ENCODE peak calls at places on chromosomes 1 and 21, in ten cellular contexts. B is small intestine; A is iPS DF 6.9; G is sigmoid colon; Y is cardiac muscle cell; I is neural progenitor cell; S is CD4-positive, alpha-beta memory T cell; H is AG04450; V is fibroblast of lung; J is prostate gland. E is an unnamed sample.
A peak's percentile ranks its signal among the peaks of the same experiment; 100 is the strongest.

GRCh38 chr1:1630965-1631792 is 794 bp upstream of the MMP23B start:
- DNase-seq in V (peak; percentile 71), J (no peak), H (no peak), Y (peak; percentile 15), I (peak; percentile 59), A (no peak), G (peak; percentile 89), B (no peak), S (no peak), E (peak; percentile 66)

GRCh38 chr1:221530791-221531190 is 211.1 kb downstream of the DUSP10 start:
- DNase-seq in A (no peak), H (no peak), G (no peak), B (no peak), Y (no peak), J (no peak), S (no peak), I (no peak), V (no peak), E (no peak)

GRCh38 chr1:239353536-239353935 is 32.8 kb upstream of the CHRM3 start:
- DNase-seq in B (peak; percentile 93), Y (no peak), J (no peak), S (no peak), A (no peak), V (no peak), I (no peak), H (no peak), G (no peak), E (peak; percentile 62)

GRCh38 chr1:2132222-2133038 is 62.1 kb downstream of the FAAP20 start:
- DNase-seq in V (peak; percentile 61), B (no peak), I (peak; percentile 79), Y (peak; percentile 64), G (peak; percentile 87), H (no peak), A (no peak), S (peak; percentile 24), J (no peak), E (no peak)

GRCh38 chr1:197140123-197140522 is 6.3 kb downstream of the ASPM start:
- DNase-seq in I (no peak), V (peak; percentile 65), Y (no peak), H (no peak), G (no peak), B (no peak), A (no peak), J (no peak), S (no peak), E (no peak)

GRCh38 chr1:201122321-201123017 is 4.5 kb downstream of the ASCL5 start:
- DNase-seq in Y (no peak), S (no peak), I (no peak), V (no peak), B (no peak), J (no peak), G (no peak), H (no peak), A (no peak), E (no peak)

GRCh38 chr1:234676103-234676594 is 66.2 kb upstream of the IRF2BP2 start:
- DNase-seq in H (no peak), J (peak; percentile 33), S (peak; percentile 40), I (peak; percentile 82), V (peak; percentile 71), Y (peak; percentile 73), A (no peak), G (peak; percentile 91), B (peak; percentile 78), E (peak; percentile 86)

GRCh38 chr1:234500269-234500668 is 21.3 kb upstream of the TARBP1 start:
- DNase-seq in Y (no peak), J (no peak), S (no peak), H (no peak), G (peak; percentile 78), V (peak; percentile 25), A (no peak), I (no peak), B (peak; percentile 14), E (no peak)

GRCh38 chr1:111976842-111977241 is 12.6 kb downstream of the KCND3 start:
- DNase-seq in H (no peak), A (no peak), V (no peak), B (no peak), S (no peak), Y (peak; percentile 18), J (peak; percentile 11), I (no peak), G (no peak), E (no peak)

DNA sequence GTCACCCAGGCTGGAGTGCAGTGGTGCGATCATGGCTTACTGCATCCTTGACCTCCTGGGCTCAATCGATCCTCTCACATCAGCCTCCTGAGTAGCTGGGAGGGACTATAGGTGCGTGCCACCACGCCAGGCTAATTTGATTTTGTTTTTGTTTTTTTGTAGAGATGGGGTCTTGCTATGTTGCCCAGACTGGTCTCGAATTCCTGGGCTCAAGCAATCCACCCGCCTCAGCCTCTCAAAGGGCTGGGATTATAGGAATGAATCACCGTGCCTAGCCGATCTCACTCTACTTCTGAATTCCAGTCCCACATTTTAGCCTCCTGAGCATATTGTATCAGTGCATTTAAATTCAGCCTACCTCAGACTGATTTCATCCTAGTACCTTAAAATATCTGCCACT is 1.8 kb downstream of the CTXND2 start:
- DNase-seq in V (no peak), Y (no peak), S (no peak), A (no peak), I (no peak), J (no peak), H (no peak), B (no peak), G (no peak), E (no peak)
- H3K27ac ChIP-seq in V (no peak overlapping the region), Y (no peak overlapping the region), S (no peak overlapping the region), A (no peak overlapping the region), I (no peak overlapping the region), J (no peak overlapping the region), H (no peak overlapping the region), B (no peak overlapping the region), G (no peak overlapping the region), E (no peak overlapping the region)

DNA sequence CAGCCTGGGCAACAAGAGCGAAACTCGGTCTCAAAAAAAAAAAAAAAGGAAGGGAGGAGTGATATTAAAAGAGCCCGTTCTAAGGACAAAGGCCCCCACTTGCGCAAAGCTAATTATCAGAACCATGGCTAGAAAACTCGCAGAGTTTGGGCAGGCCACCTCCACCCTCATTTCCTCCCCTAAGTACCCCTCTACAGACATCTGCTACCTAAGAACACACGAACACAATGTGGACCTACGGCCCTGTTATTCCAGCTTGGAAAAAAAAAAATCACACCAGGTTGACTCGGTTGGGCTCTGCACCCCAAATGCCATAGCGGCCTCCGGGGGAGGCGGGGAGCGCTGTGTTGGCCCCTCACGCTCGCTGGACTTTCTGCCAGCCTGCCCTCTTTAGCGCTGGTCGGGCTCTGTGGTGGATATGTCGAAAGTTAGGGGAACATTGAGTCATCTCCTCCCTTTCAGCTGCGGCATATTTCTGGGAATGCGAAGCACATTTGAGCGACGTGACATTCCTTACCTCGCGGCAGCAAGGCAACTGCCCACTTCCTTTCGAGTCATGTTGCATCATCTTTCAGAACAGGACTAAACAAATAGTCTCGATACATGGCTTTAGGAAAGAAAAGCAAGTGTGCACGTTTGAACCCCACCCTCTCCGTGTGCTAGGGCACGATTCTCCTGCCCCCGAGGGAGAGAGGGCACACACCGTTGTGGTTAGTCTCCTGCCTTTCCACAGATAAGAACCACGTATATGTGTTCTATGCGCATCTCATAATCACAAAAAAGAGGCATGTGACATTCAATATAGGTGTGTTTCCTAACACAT is 106.1 kb upstream of the SLC45A1 start:
- DNase-seq in A (no peak), H (peak; percentile 95), I (no peak), Y (no peak), S (no peak), G (peak; percentile 73), J (no peak), V (peak; percentile 98), B (no peak), E (no peak)
- H3K27ac ChIP-seq in A (no peak overlapping the region), H (peak overlapping the region; percentile 95), I (no peak overlapping the region), Y (no peak overlapping the region), S (no peak overlapping the region), G (peak overlapping the region; percentile 61), J (no peak overlapping the region), V (peak overlapping the region; percentile 73), B (no peak overlapping the region), E (no peak overlapping the region)

GRCh38 chr1:26160527-26161407 is 1.9 kb downstream of the FAM110D start:
- DNase-seq in V (no peak), Y (no peak), G (no peak), J (no peak), I (no peak), B (no peak), H (no peak), A (no peak), S (no peak), E (no peak)

GRCh38 chr1:26161408-26162219 is 2.7 kb downstream of the FAM110D start:
- DNase-seq in S (peak; percentile 30), B (peak; percentile 23), Y (peak; percentile 84), G (no peak), J (no peak), H (no peak), I (peak; percentile 85), V (peak; percentile 30), A (no peak), E (peak; percentile 56)

GRCh38 chr1:26158271-26159112 is at the start of gene FAM110D:
- DNase-seq in Y (peak; percentile 41), J (no peak), H (no peak), I (no peak), B (no peak), A (no peak), G (peak; percentile 49), V (no peak), S (no peak), E (no peak)

GRCh38 chr1:26162220-26162703 is 3.4 kb downstream of the FAM110D start:
- DNase-seq in H (no peak), S (no peak), A (no peak), J (no peak), V (no peak), I (no peak), Y (no peak), B (no peak), G (no peak), E (no peak)

DNA sequence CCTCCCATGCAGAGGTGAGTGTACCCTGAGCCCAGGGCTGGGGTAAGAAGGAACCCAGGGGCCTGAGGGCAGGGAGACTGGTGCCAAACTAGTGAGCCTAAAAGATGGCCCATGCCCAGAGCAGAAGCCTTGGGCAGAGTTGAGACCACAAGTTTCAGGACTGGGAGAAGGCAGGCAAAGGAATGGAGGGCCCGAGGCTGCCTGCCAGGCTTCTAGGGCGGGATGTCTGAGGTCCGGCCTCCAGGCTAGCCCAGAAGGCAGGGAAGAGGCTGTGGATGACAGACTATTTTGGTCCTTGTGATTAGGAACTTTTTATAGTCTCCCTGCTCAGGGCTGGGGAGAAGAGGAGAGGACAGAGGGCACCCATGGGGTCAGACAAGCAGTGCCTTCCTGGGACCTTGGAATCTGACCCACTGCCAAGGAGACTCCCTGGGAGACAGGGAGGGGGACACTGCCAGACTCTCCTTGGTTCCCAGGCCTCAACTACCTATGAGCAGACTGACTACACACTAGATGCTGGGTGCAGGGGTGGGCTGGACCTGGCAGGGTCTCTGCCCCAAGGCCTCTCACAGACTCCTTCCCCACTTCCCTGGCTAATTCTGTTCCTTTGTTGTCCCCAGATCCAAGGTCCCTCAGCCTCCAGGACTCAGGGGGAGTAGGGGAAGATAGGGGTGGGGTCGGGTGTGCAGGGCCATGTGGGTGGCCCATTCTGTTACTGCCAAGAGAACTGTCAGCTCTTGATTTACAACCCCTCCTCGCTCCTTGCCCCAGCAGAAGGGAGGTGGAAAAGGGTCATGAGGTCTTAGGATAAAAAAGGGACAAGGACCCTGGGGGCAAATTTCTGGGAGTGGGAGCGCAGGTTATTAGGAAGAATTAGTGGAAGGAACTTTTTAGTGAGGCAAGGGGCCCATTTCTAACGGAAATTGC is 497 bp downstream of the FAM110D start:
- DNase-seq in A (no peak), Y (peak; percentile 54), V (no peak), J (no peak), S (no peak), H (no peak), I (no peak), B (no peak), G (no peak), E (no peak)
- H3K27ac ChIP-seq in A (no peak overlapping the region), Y (peak overlapping the region; percentile 92), V (no peak overlapping the region), J (no peak overlapping the region), S (no peak overlapping the region), H (no peak overlapping the region), I (no peak overlapping the region), B (no peak overlapping the region), G (peak overlapping the region; percentile 45), E (no peak overlapping the region)

GRCh38 chr21:39525129-39525528 is 73.4 kb downstream of the SH3BGR start:
- DNase-seq in A (no peak), Y (no peak), S (no peak), G (no peak), I (no peak), B (no peak), H (no peak), J (no peak), V (no peak), E (no peak)
- H3K27ac ChIP-seq in A (no peak overlapping the region), Y (no peak overlapping the region), S (no peak overlapping the region), G (no peak overlapping the region), I (no peak overlapping the region), B (no peak overlapping the region), H (no peak overlapping the region), J (no peak overlapping the region), V (no peak overlapping the region), E (no peak overlapping the region)

E was measured in colonic mucosa.